ENCODE peak calls at places on chromosomes 1 and 21, in six cellular contexts. S, L, D, I, X and U are unnamed samples.
A peak's percentile ranks its signal among the peaks of the same experiment; 100 is the strongest.

GRCh38 chr1:110155878-110156522 is 5.7 kb downstream of the SLC6A17 start:
- DNase-seq in S (peak; percentile 54), L (peak; percentile 45), D (peak; percentile 17), I (peak; percentile 41), X (peak; percentile 58), U (peak; percentile 35)

GRCh38 chr1:42963378-42964005 is 4.8 kb upstream of the SLC2A1 start:
- DNase-seq in S (no peak), L (peak; percentile 73), D (no peak), I (peak; percentile 31), X (no peak), U (peak; percentile 91)

GRCh38 chr21:43694437-43695079 is 24.4 kb upstream of the PDXK start:
- DNase-seq in S (no peak), L (no peak), D (no peak), I (no peak), X (no peak), U (no peak)

GRCh38 chr1:2628191-2628932 is 4.5 kb downstream of the MMEL1 start:
- DNase-seq in S (no peak), L (no peak), D (no peak), I (no peak), X (no peak), U (no peak)

GRCh38 chr1:78501203-78501602 is 10.4 kb downstream of the PTGFR start:
- DNase-seq in S (no peak), L (no peak), D (no peak), I (no peak), X (no peak), U (no peak)

GRCh38 chr1:84476225-84476624 is 2.8 kb upstream of the RPF1 start:
- DNase-seq in S (no peak), L (no peak), D (no peak), I (no peak), X (no peak), U (no peak)

GRCh38 chr1:206075786-206076725 is 23.1 kb downstream of the RHEX start:
- DNase-seq in S (no peak), L (peak; percentile 83), D (no peak), I (no peak), X (no peak), U (no peak)

GRCh38 chr1:171141336-171142051 is 43.6 kb upstream of the FMO2 start:
- DNase-seq in S (peak; percentile 37), L (no peak), D (no peak), I (no peak), X (peak; percentile 65), U (peak; percentile 98)

GRCh38 chr21:37073417-37074194 is 552 bp downstream of the TTC3 start:
- DNase-seq in S (no peak), L (no peak), D (peak; percentile 32), I (peak; percentile 85), X (peak; percentile 67), U (no peak)

GRCh38 chr1:203537806-203538464 is 44.0 kb downstream of the OPTC start:
- DNase-seq in S (no peak), L (peak; percentile 70), D (no peak), I (no peak), X (no peak), U (no peak)

GRCh38 chr1:172269644-172270043 is 150.8 kb upstream of the C1orf105 start:
- DNase-seq in S (no peak), L (peak; percentile 76), D (no peak), I (no peak), X (no peak), U (no peak)

GRCh38 chr1:117312453-117313138 is 54.7 kb upstream of the MAN1A2 start:
- DNase-seq in S (no peak), L (peak; percentile 66), D (no peak), I (no peak), X (no peak), U (no peak)

GRCh38 chr1:111450185-111450584 is 921 bp downstream of the ATP5PB start:
- DNase-seq in S (no peak), L (no peak), D (no peak), I (no peak), X (no peak), U (no peak)

GRCh38 chr21:41894922-41895557 is 15.9 kb upstream of the PRDM15 start:
- DNase-seq in S (no peak), L (peak; percentile 49), D (no peak), I (no peak), X (no peak), U (no peak)

GRCh38 chr1:15956150-15956549 is 19.8 kb downstream of the ZBTB17 start:
- DNase-seq in S (no peak), L (peak; percentile 49), D (no peak), I (no peak), X (no peak), U (no peak)

GRCh38 chr1:68570859-68571258 is 74.0 kb upstream of the DEPDC1 start:
- DNase-seq in S (no peak), L (no peak), D (no peak), I (no peak), X (no peak), U (no peak)

GRCh38 chr1:114352797-114353196 is 158.2 kb downstream of the TRIM33 start:
- DNase-seq in S (peak; percentile 26), L (no peak), D (no peak), I (no peak), X (no peak), U (no peak)

GRCh38 chr21:45880097-45881068 is 101.2 kb upstream of the COL6A1 start:
- DNase-seq in S (peak; percentile 56), L (peak; percentile 44), D (no peak), I (peak; percentile 75), X (peak; percentile 70), U (peak; percentile 56)

GRCh38 chr1:246987083-246987690 is 20.7 kb downstream of the ZNF695 start:
- DNase-seq in S (no peak), L (no peak), D (no peak), I (no peak), X (no peak), U (no peak)

GRCh38 chr1:24418898-24419628 is 3.5 kb downstream of the NIPAL3 start:
- DNase-seq in S (no peak), L (peak; percentile 85), D (no peak), I (peak; percentile 28), X (peak; percentile 33), U (no peak)

GRCh38 chr1:22257286-22258275 is 114.7 kb upstream of the WNT4 start:
- DNase-seq in S (no peak), L (no peak), D (no peak), I (no peak), X (peak; percentile 20), U (no peak)

GRCh38 chr21:35674895-35675470 is 385.3 kb downstream of the SETD4 start:
- DNase-seq in S (no peak), L (no peak), D (no peak), I (no peak), X (no peak), U (no peak)

GRCh38 chr1:170669036-170669435 is 5.1 kb downstream of the PRRX1 start:
- DNase-seq in S (no peak), L (no peak), D (no peak), I (no peak), X (no peak), U (no peak)

GRCh38 chr1:4083171-4084052 is 183.3 kb upstream of the C1orf174 start:
- DNase-seq in S (no peak), L (no peak), D (no peak), I (no peak), X (no peak), U (no peak)

GRCh38 chr1:203628185-203628996 is 1.8 kb downstream of the ATP2B4 start:
- DNase-seq in S (peak; percentile 56), L (peak; percentile 65), D (peak; percentile 36), I (no peak), X (peak; percentile 60), U (no peak)

GRCh38 chr1:57831624-57832023 is 407.8 kb upstream of the DAB1 start:
- DNase-seq in S (no peak), L (peak; percentile 97), D (no peak), I (no peak), X (no peak), U (no peak)

GRCh38 chr21:19547951-19548635 is 1144.5 kb upstream of the TMPRSS15 start:
- DNase-seq in S (no peak), L (no peak), D (no peak), I (no peak), X (no peak), U (no peak)

GRCh38 chr1:22342734-22343191 is 108.9 kb upstream of the ZBTB40 start:
- DNase-seq in S (no peak), L (no peak), D (no peak), I (no peak), X (no peak), U (no peak)

GRCh38 chr1:86938450-86938849 is 24.0 kb downstream of the HS2ST1 start:
- DNase-seq in S (no peak), L (peak; percentile 10), D (no peak), I (no peak), X (no peak), U (no peak)

DNA sequence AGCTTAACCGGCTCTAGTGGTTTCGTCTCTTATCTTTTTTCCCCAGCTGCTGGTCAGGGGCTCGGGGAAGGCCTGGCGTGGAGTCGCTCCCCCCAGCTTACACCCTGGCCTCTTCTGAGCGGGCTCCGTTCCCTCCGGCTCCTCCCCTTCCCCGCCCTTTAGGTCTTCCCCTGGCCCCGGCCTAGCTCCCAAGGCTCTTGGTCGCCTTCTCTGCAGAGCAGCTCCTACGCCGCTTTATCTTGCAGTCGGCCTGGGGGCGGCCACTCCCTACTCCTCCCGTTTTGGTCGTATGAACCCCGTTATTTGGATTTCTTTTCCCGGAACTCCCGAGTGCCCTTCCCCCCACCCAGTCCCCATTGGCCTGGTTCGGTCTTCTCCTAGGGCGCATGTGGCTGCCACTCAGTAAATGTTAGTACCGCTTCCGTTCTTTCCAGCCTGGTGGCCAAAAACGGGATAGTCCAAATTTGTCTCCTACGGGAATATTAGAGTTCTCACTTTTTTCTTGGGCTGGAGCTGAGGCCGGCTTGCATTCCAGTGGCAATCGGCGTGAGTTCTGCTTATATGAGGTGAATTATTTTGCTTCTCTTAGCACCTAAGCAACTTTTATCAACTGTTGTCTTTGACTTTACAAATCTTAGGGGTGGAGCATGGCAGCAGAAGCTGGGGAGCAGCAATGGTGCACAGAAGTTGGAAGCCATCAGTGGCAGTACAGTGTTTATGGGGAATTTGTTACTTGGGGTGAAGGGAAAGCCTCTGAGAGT is 474 bp downstream of the THRAP3 start:
- DNase-seq in S (peak; percentile 79), L (peak; percentile 76), D (no peak), I (no peak), X (peak; percentile 87), U (peak; percentile 66)
- TF ChIP-seq CTCF in S (peak; percentile 49), L (peak; percentile 43), D (no peak), I (no peak), X (peak; percentile 28), U (peak; percentile 39)

GRCh38 chr21:16304189-16304588 is 574.4 kb downstream of the USP25 start:
- DNase-seq in S (no peak), L (no peak), D (no peak), I (no peak), X (no peak), U (no peak)
- H3K4me3 ChIP-seq in S (peak overlapping the region; percentile 57), L (no peak overlapping the region), D (no peak overlapping the region), I (no peak overlapping the region), X (no peak overlapping the region), U (no peak overlapping the region)

GRCh38 chr1:46413596-46413985 is 19.5 kb downstream of the FAAH start:
- DNase-seq in S (no peak), L (no peak), D (no peak), I (peak; percentile 38), X (no peak), U (no peak)
- TF ChIP-seq CTCF in S (no peak), L (peak; percentile 22), D (peak; percentile 43), I (no peak), X (no peak), U (peak; percentile 40)

GRCh38 chr1:44524655-44525530 is 119.8 kb downstream of the RNF220 start:
- DNase-seq in S (no peak), L (no peak), D (no peak), I (no peak), X (no peak), U (no peak)
- H3K4me3 ChIP-seq in S (no peak overlapping the region), L (no peak overlapping the region), D (no peak overlapping the region), I (no peak overlapping the region), X (peak overlapping the region; percentile 2), U (no peak overlapping the region)